ENCODE peak calls at places on chromosomes 1 and 21, in eight cellular contexts. C is fibroblast of the aortic adventitia, G is fibroblast of lung, J is NB4, D is heart right ventricle, V is Caco-2, K is PC-9, B is cardiac fibroblast. N is an unnamed sample.

GRCh38 chr1:13930151-13930550 is 230.2 kb downstream of the PRDM2 start:
- DNase-seq in G (no peak), J (peak), K (no peak), B (no peak), D (no peak), C (no peak), V (no peak), N (no peak)

GRCh38 chr1:209218986-209219385 is 364.5 kb upstream of the CAMK1G start:
- DNase-seq in D (no peak), K (no peak), B (no peak), J (no peak), V (no peak), G (no peak), C (no peak), N (no peak)

GRCh38 chr1:21397813-21398188 is 42.1 kb upstream of the NBPF3 start:
- DNase-seq in J (peak), V (no peak), D (no peak), C (no peak), G (no peak), B (no peak), K (no peak), N (no peak)

GRCh38 chr21:32514275-32515055 is 70.9 kb downstream of the TCP10L start:
- DNase-seq in B (no peak), J (no peak), K (no peak), V (no peak), D (no peak), G (no peak), C (no peak), N (no peak)

GRCh38 chr1:240515505-240515904 is 96.5 kb downstream of the GREM2 start:
- DNase-seq in K (no peak), G (no peak), D (no peak), B (peak), J (no peak), V (no peak), C (peak), N (no peak)

GRCh38 chr21:43312751-43313169 is 114.2 kb downstream of the SIK1 start:
- DNase-seq in J (no peak), G (no peak), K (no peak), D (no peak), C (no peak), V (peak), B (no peak), N (no peak)

GRCh38 chr1:99943238-99943794 is 26.5 kb upstream of the SLC35A3 start:
- DNase-seq in D (no peak), V (no peak), G (peak), J (peak), C (peak), B (peak), K (peak), N (no peak)

GRCh38 chr21:15732290-15732995 is 2.7 kb downstream of the USP25 start:
- DNase-seq in V (no peak), B (peak), D (no peak), K (no peak), G (peak), J (peak), C (peak), N (no peak)

GRCh38 chr21:45831991-45832740 is 149.4 kb upstream of the COL6A1 start:
- DNase-seq in B (peak), G (peak), J (peak), K (no peak), V (no peak), D (no peak), C (peak), N (no peak)

GRCh38 chr1:226690460-226690982 is 48.6 kb downstream of the ITPKB start:
- DNase-seq in G (no peak), B (peak), V (no peak), C (no peak), K (no peak), D (no peak), J (no peak), N (no peak)

GRCh38 chr1:9399510-9400424 is 107.1 kb downstream of the SPSB1 start:
- DNase-seq in K (no peak), B (peak), J (peak), V (peak), C (no peak), G (peak), D (peak), N (no peak)

GRCh38 chr1:41860214-41860613 is 58.5 kb downstream of the HIVEP3 start:
- DNase-seq in V (no peak), D (no peak), C (no peak), G (no peak), J (no peak), B (no peak), K (no peak), N (no peak)

GRCh38 chr1:226495716-226496115 is 52.8 kb upstream of the STUM start:
- DNase-seq in J (no peak), B (no peak), C (no peak), D (no peak), G (no peak), V (no peak), K (no peak), N (no peak)

GRCh38 chr1:23366146-23366545 is 3.5 kb downstream of the ZNF436 start:
- DNase-seq in V (no peak), J (no peak), G (no peak), D (no peak), B (no peak), C (no peak), K (no peak), N (no peak)

GRCh38 chr1:85581138-85581801 is 709 bp downstream of the CCN1 start:
- DNase-seq in J (no peak), D (peak), B (peak), G (peak), C (peak), V (peak), K (peak), N (peak)
- H3K4me3 ChIP-seq in J (no peak), D (peak), B (peak), G (peak), C (peak), V (peak), K (peak), N (peak)

GRCh38 chr1:202160377-202160940 is at the start of gene PTPN7:
- DNase-seq in K (no peak), J (peak), D (no peak), C (no peak), G (no peak), V (no peak), B (no peak), N (no peak)
- H3K4me3 ChIP-seq in K (no peak), J (peak), D (no peak), C (no peak), G (no peak), V (no peak), B (no peak), N (no peak)

GRCh38 chr1:2145946-2146835 is 48.4 kb downstream of the FAAP20 start:
- DNase-seq in B (no peak), C (no peak), J (peak), K (no peak), V (no peak), D (no peak), G (no peak), N (no peak)
- H3K4me3 ChIP-seq in B (no peak), C (no peak), J (no peak), K (no peak), V (no peak), D (no peak), G (no peak), N (no peak)

DNA sequence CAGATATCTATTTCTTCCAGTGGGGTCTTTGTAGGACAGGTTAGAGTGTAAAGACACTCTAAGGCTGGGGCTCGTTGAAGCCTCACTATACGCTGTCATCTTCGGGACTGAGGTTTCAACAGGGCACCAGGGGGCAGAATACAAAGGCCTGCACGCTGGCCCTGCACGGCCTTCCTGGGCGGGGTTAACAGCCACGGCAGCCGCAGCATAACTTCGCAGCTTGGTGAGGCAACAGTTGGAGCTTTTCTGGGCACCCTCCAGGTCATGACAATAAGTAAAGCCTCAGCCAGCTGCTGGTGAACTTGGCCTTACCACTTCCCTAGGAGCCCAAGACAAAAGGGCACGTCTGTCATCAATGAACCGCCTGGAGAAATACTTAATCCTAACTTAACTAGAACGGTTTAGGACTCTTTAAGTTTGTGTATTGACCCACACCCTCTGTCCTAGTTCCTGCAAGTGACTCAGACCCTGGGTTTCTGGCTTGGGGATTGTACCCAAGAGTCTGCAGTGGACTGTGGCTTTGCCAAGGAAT is 2.3 kb upstream of the RUNX1 start:
- DNase-seq in G (peak), V (peak), B (peak), K (peak), J (peak), C (peak), D (peak), N (peak)
- H3K4me3 ChIP-seq in G (no peak), V (no peak), B (no peak), K (peak), J (no peak), C (no peak), D (no peak), N (no peak)

GRCh38 chr1:111476214-111476613 is 2.4 kb downstream of the C1orf162 start:
- DNase-seq in G (no peak), V (no peak), K (no peak), C (no peak), J (no peak), B (no peak), D (no peak), N (no peak)
- H3K4me3 ChIP-seq in G (no peak), V (no peak), K (no peak), C (no peak), J (no peak), B (no peak), D (no peak), N (peak)

N was measured in tibial nerve.